ENCODE peak calls at places on chromosomes 1 and 21, in eight cellular contexts. K, Z, C, J, V, B, D and M are unnamed samples.

GRCh38 chr1:78339490-78339889 is 151.3 kb upstream of the PTGFR start:
- DNase-seq in V (no peak), J (no peak), K (no peak), Z (no peak), C (no peak), B (no peak), D (peak; percentile 27), M (no peak)

GRCh38 chr21:27571706-27572105 is 604.8 kb upstream of the ADAMTS5 start:
- DNase-seq in B (no peak), D (no peak), C (no peak), J (no peak), V (no peak), K (no peak), Z (no peak), M (no peak)

GRCh38 chr1:2233997-2234761 is 6.1 kb downstream of the SKI start:
- DNase-seq in K (no peak), D (peak; percentile 98), V (no peak), J (peak; percentile 72), C (peak; percentile 38), Z (peak; percentile 71), B (peak; percentile 87), M (no peak)

GRCh38 chr1:16913866-16914662 is 7.7 kb upstream of the CROCC start:
- DNase-seq in D (peak; percentile 99), V (peak; percentile 100), J (peak; percentile 96), C (peak; percentile 94), Z (peak; percentile 98), B (peak; percentile 98), K (peak; percentile 88), M (peak; percentile 94)

GRCh38 chr1:214303538-214303937 is 22.6 kb downstream of the SMYD2 start:
- DNase-seq in K (no peak), D (peak; percentile 44), B (no peak), C (no peak), V (no peak), J (no peak), Z (no peak), M (no peak)

GRCh38 chr21:34198232-34199120 is 125.1 kb downstream of the MRPS6 start:
- DNase-seq in D (no peak), Z (peak; percentile 52), J (no peak), C (no peak), B (no peak), V (no peak), K (no peak), M (no peak)

GRCh38 chr1:2105781-2106524 is 55.7 kb downstream of the PRKCZ start:
- DNase-seq in C (no peak), V (no peak), B (peak; percentile 1), J (no peak), D (no peak), Z (no peak), K (no peak), M (no peak)

GRCh38 chr1:197437891-197438853 is 170.1 kb downstream of the CRB1 start:
- DNase-seq in C (no peak), V (no peak), Z (no peak), J (no peak), B (no peak), K (no peak), D (peak; percentile 54), M (no peak)

GRCh38 chr1:65230741-65231439 is 78.5 kb upstream of the DNAJC6 start:
- DNase-seq in J (no peak), K (no peak), D (peak; percentile 63), C (no peak), B (no peak), V (no peak), Z (no peak), M (no peak)

GRCh38 chr1:55140546-55140983 is 74.6 kb downstream of the USP24 start:
- DNase-seq in C (peak; percentile 83), J (peak; percentile 14), Z (peak; percentile 65), K (peak; percentile 62), B (no peak), D (peak; percentile 91), V (peak; percentile 70), M (peak; percentile 62)

GRCh38 chr1:18134324-18135046 is 26.9 kb downstream of the IGSF21 start:
- DNase-seq in K (no peak), V (no peak), C (no peak), Z (no peak), J (no peak), D (no peak), B (no peak), M (no peak)

GRCh38 chr21:14687277-14687642 is 141.1 kb upstream of the SAMSN1 start:
- DNase-seq in B (no peak), Z (no peak), K (no peak), V (no peak), D (no peak), C (no peak), J (no peak), M (no peak)

GRCh38 chr1:36083635-36084501 is at the start of gene TEKT2:
- DNase-seq in C (no peak), K (peak; percentile 68), V (peak; percentile 93), J (no peak), B (no peak), D (peak; percentile 63), Z (no peak), M (no peak)

GRCh38 chr1:41751804-41752513 is 166.8 kb downstream of the HIVEP3 start:
- DNase-seq in K (no peak), C (no peak), B (no peak), Z (peak; percentile 48), D (peak; percentile 65), V (no peak), J (no peak), M (no peak)

GRCh38 chr1:143735764-143736461 is 235.9 kb downstream of the FAM72C start:
- DNase-seq in C (no peak), V (no peak), Z (peak; percentile 20), J (no peak), D (peak; percentile 25), B (no peak), K (no peak), M (peak; percentile 43)

GRCh38 chr1:85606414-85606800 is 25.8 kb downstream of the CCN1 start:
- DNase-seq in C (peak; percentile 7), D (peak; percentile 9), B (no peak), K (no peak), V (no peak), J (no peak), Z (no peak), M (no peak)

GRCh38 chr1:98078586-98078985 is 157.8 kb upstream of the DPYD start:
- DNase-seq in D (peak; percentile 20), J (no peak), K (no peak), Z (no peak), C (no peak), B (no peak), V (no peak), M (no peak)

GRCh38 chr1:54953846-54954245 is 26.6 kb upstream of the TMEM61 start:
- DNase-seq in D (no peak), B (no peak), V (no peak), J (no peak), K (no peak), C (no peak), Z (no peak), M (no peak)

GRCh38 chr1:45037456-45037855 is 25.4 kb downstream of the UROD start:
- DNase-seq in B (no peak), C (no peak), K (no peak), J (no peak), D (peak; percentile 18), V (no peak), Z (no peak), M (peak; percentile 36)

GRCh38 chr1:234553241-234554156 is 56.5 kb downstream of the IRF2BP2 start:
- DNase-seq in Z (no peak), K (no peak), V (no peak), B (no peak), C (no peak), D (peak; percentile 96), J (no peak), M (no peak)

GRCh38 chr1:27150641-27151040 is 4.3 kb downstream of the SLC9A1 start:
- DNase-seq in B (no peak), Z (no peak), K (no peak), D (no peak), V (no peak), J (no peak), C (no peak), M (no peak)

GRCh38 chr21:42513985-42514882 is 582 bp downstream of the SLC37A1 start:
- DNase-seq in K (peak; percentile 39), V (peak; percentile 70), D (peak; percentile 25), B (peak; percentile 64), Z (peak; percentile 79), J (peak; percentile 35), C (peak; percentile 56), M (peak; percentile 52)

GRCh38 chr1:234722267-234722704 is 112.3 kb upstream of the IRF2BP2 start:
- DNase-seq in Z (no peak), K (no peak), J (no peak), V (no peak), D (no peak), B (no peak), C (peak; percentile 30), M (no peak)

GRCh38 chr1:31761883-31762282 is 2.3 kb downstream of the ADGRB2 start:
- DNase-seq in D (peak; percentile 47), K (no peak), B (no peak), C (no peak), Z (no peak), V (no peak), J (no peak), M (no peak)

GRCh38 chr1:24578846-24579245 is 23.0 kb downstream of the NCMAP start:
- DNase-seq in V (no peak), B (no peak), D (no peak), J (no peak), Z (no peak), K (no peak), C (no peak), M (no peak)

GRCh38 chr1:150410582-150411101 is 46.7 kb downstream of the RPRD2 start:
- DNase-seq in C (peak; percentile 45), V (no peak), D (peak; percentile 88), K (peak; percentile 10), Z (no peak), B (no peak), J (no peak), M (no peak)

GRCh38 chr1:43270421-43271095 is 775 bp downstream of the TMEM125 start:
- DNase-seq in K (no peak), B (no peak), Z (peak; percentile 32), D (peak; percentile 9), C (peak; percentile 96), J (no peak), V (peak; percentile 99), M (peak; percentile 91)